ENCODE peak calls at places on chromosomes 11 and 22, in six cellular contexts. R, J, T, Y, D and G are unnamed samples.

GRCh38 chr11:17479284-17480214 is 2.9 kb upstream of the ABCC8 start:
- DNase-seq in R (no peak), J (no peak), T (no peak), Y (peak), D (peak), G (no peak)

GRCh38 chr11:126477526-126478275 is 122.2 kb downstream of the ST3GAL4 start:
- DNase-seq in R (no peak), J (no peak), T (no peak), Y (no peak), D (no peak), G (no peak)

GRCh38 chr22:37305873-37306272 is 23.6 kb downstream of the CYTH4 start:
- DNase-seq in R (no peak), J (no peak), T (no peak), Y (no peak), D (no peak), G (no peak)

GRCh38 chr22:25655536-25655935 is 86.5 kb upstream of the MYO18B start:
- DNase-seq in R (no peak), J (no peak), T (no peak), Y (no peak), D (no peak), G (no peak)

GRCh38 chr22:19886605-19887250 is 32.1 kb upstream of the GNB1L start:
- DNase-seq in R (no peak), J (peak), T (no peak), Y (peak), D (no peak), G (no peak)

GRCh38 chr22:27718186-27719032 is 83.1 kb downstream of the MN1 start:
- DNase-seq in R (no peak), J (peak), T (no peak), Y (peak), D (peak), G (peak)

GRCh38 chr11:64419818-64420485 is 61.0 kb downstream of the RPS6KA4 start:
- DNase-seq in R (no peak), J (no peak), T (no peak), Y (peak), D (no peak), G (no peak)

GRCh38 chr11:85170184-85170583 is 457.0 kb downstream of the DLG2 start:
- DNase-seq in R (no peak), J (no peak), T (no peak), Y (no peak), D (no peak), G (peak)

GRCh38 chr11:12149672-12150225 is 39.4 kb downstream of the MICAL2 start:
- DNase-seq in R (no peak), J (no peak), T (no peak), Y (no peak), D (no peak), G (no peak)

GRCh38 chr22:42635531-42635930 is 4.9 kb downstream of the ATP5MGL start:
- DNase-seq in R (no peak), J (no peak), T (no peak), Y (peak), D (peak), G (no peak)

GRCh38 chr11:129905402-129905801 is 10.0 kb upstream of the NFRKB start:
- DNase-seq in R (no peak), J (no peak), T (no peak), Y (no peak), D (no peak), G (no peak)

GRCh38 chr11:129508163-129508562 is 132.5 kb downstream of the BARX2 start:
- DNase-seq in R (no peak), J (no peak), T (no peak), Y (no peak), D (no peak), G (no peak)

GRCh38 chr22:30239421-30240405 is 6.8 kb downstream of the LIF start:
- DNase-seq in R (no peak), J (no peak), T (no peak), Y (no peak), D (no peak), G (no peak)

GRCh38 chr11:44573333-44573732 is 7.9 kb downstream of the CD82 start:
- DNase-seq in R (no peak), J (peak), T (no peak), Y (no peak), D (no peak), G (no peak)

GRCh38 chr11:124807201-124807600 is 7.0 kb upstream of the MSANTD2 start:
- DNase-seq in R (no peak), J (no peak), T (no peak), Y (no peak), D (no peak), G (no peak)

GRCh38 chr22:48021946-48022345 is 1259.5 kb downstream of the TBC1D22A start:
- DNase-seq in R (no peak), J (no peak), T (no peak), Y (no peak), D (no peak), G (no peak)

GRCh38 chr11:119332111-119332765 is 2.1 kb upstream of the RNF26 start:
- DNase-seq in R (no peak), J (no peak), T (no peak), Y (no peak), D (no peak), G (no peak)

GRCh38 chr11:132943325-132943736 is 589.0 kb downstream of the OPCML start:
- DNase-seq in R (no peak), J (no peak), T (no peak), Y (peak), D (no peak), G (no peak)

GRCh38 chr11:95835768-95836488 is 45.6 kb downstream of the CEP57 start:
- DNase-seq in R (peak), J (no peak), T (no peak), Y (peak), D (peak), G (peak)

GRCh38 chr22:23305922-23306374 is 125.6 kb downstream of the BCR start:
- DNase-seq in R (no peak), J (peak), T (no peak), Y (peak), D (no peak), G (no peak)

GRCh38 chr22:34880667-34881066 is 185.3 kb upstream of the ISX start:
- DNase-seq in R (no peak), J (no peak), T (no peak), Y (no peak), D (no peak), G (no peak)

GRCh38 chr11:45657496-45658260 is 7.7 kb downstream of the CHST1 start:
- DNase-seq in R (no peak), J (no peak), T (no peak), Y (no peak), D (no peak), G (no peak)

GRCh38 chr11:86358720-86359119 is 16.0 kb upstream of the CCDC81 start:
- DNase-seq in R (no peak), J (no peak), T (no peak), Y (no peak), D (no peak), G (no peak)

GRCh38 chr11:71977743-71978418 is 20.8 kb upstream of the IL18BP start:
- DNase-seq in R (no peak), J (no peak), T (no peak), Y (peak), D (peak), G (no peak)

GRCh38 chr22:41512421-41513194 is 31.7 kb downstream of the POLR3H start:
- DNase-seq in R (no peak), J (no peak), T (no peak), Y (peak), D (no peak), G (no peak)

GRCh38 chr11:14411818-14412217 is 52.8 kb upstream of the RRAS2 start:
- DNase-seq in R (no peak), J (no peak), T (no peak), Y (peak), D (peak), G (peak)

GRCh38 chr11:125110996-125111340 is 458 bp downstream of the TMEM218 start:
- DNase-seq in R (no peak), J (no peak), T (no peak), Y (peak), D (no peak), G (no peak)

GRCh38 chr11:107689317-107690202 is 22.3 kb downstream of the SLN start:
- DNase-seq in R (peak), J (no peak), T (peak), Y (peak), D (peak), G (peak)